ENCODE peak calls at places on chromosomes 11 and 22, in four cellular contexts. One of them, this sample, is unnamed.

GRCh38 chr11:18618341-18619025 is 15.7 kb downstream of the SPTY2D1 start:
- DNase-seq in thyroid gland: no peak
- DNase-seq in gastrocnemius medialis: no peak
- DNase-seq in transverse colon: no peak
- DNase-seq in this sample: no peak

GRCh38 chr11:134517621-134518293 is 105.7 kb upstream of the B3GAT1 start:
- DNase-seq in thyroid gland: no peak
- DNase-seq in gastrocnemius medialis: no peak
- DNase-seq in transverse colon: peak; percentile 10
- DNase-seq in this sample: no peak

GRCh38 chr11:43212279-43212678 is 99.5 kb upstream of the API5 start:
- DNase-seq in gastrocnemius medialis: no peak
- DNase-seq in thyroid gland: no peak
- DNase-seq in transverse colon: no peak
- DNase-seq in this sample: no peak

GRCh38 chr22:45671783-45672563 is at the start of gene ATXN10:
- DNase-seq in thyroid gland: peak; percentile 72
- DNase-seq in gastrocnemius medialis: peak; percentile 19
- DNase-seq in transverse colon: peak; percentile 56
- DNase-seq in this sample: peak; percentile 32

GRCh38 chr11:62880231-62880802 is 379 bp upstream of the SLC3A2 start:
- DNase-seq in gastrocnemius medialis: no peak
- DNase-seq in thyroid gland: peak; percentile 88
- DNase-seq in transverse colon: no peak
- DNase-seq in this sample: no peak

GRCh38 chr22:35064664-35065063 is 1.3 kb upstream of the ISX start:
- DNase-seq in gastrocnemius medialis: no peak
- DNase-seq in thyroid gland: no peak
- DNase-seq in transverse colon: peak; percentile 22
- DNase-seq in this sample: peak; percentile 34

GRCh38 chr11:705646-706438 is at the start of gene EPS8L2:
- DNase-seq in thyroid gland: peak; percentile 73
- DNase-seq in gastrocnemius medialis: no peak
- DNase-seq in transverse colon: peak; percentile 89
- DNase-seq in this sample: no peak

GRCh38 chr11:112321521-112322172 is 61.0 kb upstream of the PLET1 start:
- DNase-seq in gastrocnemius medialis: peak; percentile 22
- DNase-seq in thyroid gland: peak; percentile 95
- DNase-seq in transverse colon: peak; percentile 84
- DNase-seq in this sample: peak; percentile 73

GRCh38 chr11:79564288-79564925 is 123.6 kb upstream of the TENM4 start:
- DNase-seq in thyroid gland: peak; percentile 85
- DNase-seq in transverse colon: no peak
- DNase-seq in gastrocnemius medialis: no peak
- DNase-seq in this sample: no peak

GRCh38 chr11:107683807-107684206 is 28.0 kb downstream of the SLN start:
- DNase-seq in thyroid gland: no peak
- DNase-seq in transverse colon: no peak
- DNase-seq in gastrocnemius medialis: no peak
- DNase-seq in this sample: no peak

GRCh38 chr22:35567794-35568193 is 27.2 kb downstream of the RASD2 start:
- DNase-seq in gastrocnemius medialis: no peak
- DNase-seq in transverse colon: no peak
- DNase-seq in thyroid gland: no peak
- DNase-seq in this sample: no peak

GRCh38 chr22:21919526-21920307 is 32.9 kb downstream of the PPM1F start:
- DNase-seq in thyroid gland: no peak
- DNase-seq in transverse colon: no peak
- DNase-seq in gastrocnemius medialis: no peak
- DNase-seq in this sample: no peak

GRCh38 chr11:110866081-110866480 is 153.8 kb upstream of the ARHGAP20 start:
- DNase-seq in gastrocnemius medialis: no peak
- DNase-seq in transverse colon: no peak
- DNase-seq in thyroid gland: no peak
- DNase-seq in this sample: no peak

GRCh38 chr22:27149886-27150529 is 492.6 kb downstream of the MIAT start:
- DNase-seq in thyroid gland: no peak
- DNase-seq in gastrocnemius medialis: no peak
- DNase-seq in transverse colon: no peak
- DNase-seq in this sample: no peak

GRCh38 chr11:92225206-92225562 is 566 bp downstream of the FAT3 start:
- DNase-seq in thyroid gland: no peak
- DNase-seq in gastrocnemius medialis: no peak
- DNase-seq in transverse colon: no peak
- DNase-seq in this sample: no peak

GRCh38 chr11:46529086-46529905 is 64.5 kb downstream of the AMBRA1 start:
- DNase-seq in transverse colon: peak; percentile 70
- DNase-seq in gastrocnemius medialis: peak; percentile 25
- DNase-seq in thyroid gland: peak; percentile 59
- DNase-seq in this sample: peak; percentile 60

GRCh38 chr22:42475122-42475521 is 42.9 kb upstream of the NFAM1 start:
- DNase-seq in thyroid gland: no peak
- DNase-seq in gastrocnemius medialis: no peak
- DNase-seq in transverse colon: no peak
- DNase-seq in this sample: no peak

GRCh38 chr11:117868088-117868487 is 8.4 kb downstream of the FXYD6 start:
- DNase-seq in gastrocnemius medialis: no peak
- DNase-seq in transverse colon: no peak
- DNase-seq in thyroid gland: no peak
- DNase-seq in this sample: no peak

GRCh38 chr11:68430801-68431200 is 29.8 kb upstream of the PPP6R3 start:
- DNase-seq in transverse colon: peak; percentile 73
- DNase-seq in thyroid gland: peak; percentile 31
- DNase-seq in gastrocnemius medialis: no peak
- DNase-seq in this sample: no peak

GRCh38 chr11:44112083-44112865 is 16.8 kb downstream of the EXT2 start:
- DNase-seq in transverse colon: no peak
- DNase-seq in thyroid gland: no peak
- DNase-seq in gastrocnemius medialis: peak; percentile 33
- DNase-seq in this sample: no peak

GRCh38 chr22:48780597-48781277 is 1046.9 kb downstream of the BRD1 start:
- DNase-seq in thyroid gland: no peak
- DNase-seq in transverse colon: no peak
- DNase-seq in gastrocnemius medialis: no peak
- DNase-seq in this sample: peak; percentile 40

GRCh38 chr11:34151166-34151565 is 45.7 kb downstream of the NAT10 start:
- DNase-seq in transverse colon: no peak
- DNase-seq in thyroid gland: no peak
- DNase-seq in gastrocnemius medialis: no peak
- DNase-seq in this sample: no peak

DNA sequence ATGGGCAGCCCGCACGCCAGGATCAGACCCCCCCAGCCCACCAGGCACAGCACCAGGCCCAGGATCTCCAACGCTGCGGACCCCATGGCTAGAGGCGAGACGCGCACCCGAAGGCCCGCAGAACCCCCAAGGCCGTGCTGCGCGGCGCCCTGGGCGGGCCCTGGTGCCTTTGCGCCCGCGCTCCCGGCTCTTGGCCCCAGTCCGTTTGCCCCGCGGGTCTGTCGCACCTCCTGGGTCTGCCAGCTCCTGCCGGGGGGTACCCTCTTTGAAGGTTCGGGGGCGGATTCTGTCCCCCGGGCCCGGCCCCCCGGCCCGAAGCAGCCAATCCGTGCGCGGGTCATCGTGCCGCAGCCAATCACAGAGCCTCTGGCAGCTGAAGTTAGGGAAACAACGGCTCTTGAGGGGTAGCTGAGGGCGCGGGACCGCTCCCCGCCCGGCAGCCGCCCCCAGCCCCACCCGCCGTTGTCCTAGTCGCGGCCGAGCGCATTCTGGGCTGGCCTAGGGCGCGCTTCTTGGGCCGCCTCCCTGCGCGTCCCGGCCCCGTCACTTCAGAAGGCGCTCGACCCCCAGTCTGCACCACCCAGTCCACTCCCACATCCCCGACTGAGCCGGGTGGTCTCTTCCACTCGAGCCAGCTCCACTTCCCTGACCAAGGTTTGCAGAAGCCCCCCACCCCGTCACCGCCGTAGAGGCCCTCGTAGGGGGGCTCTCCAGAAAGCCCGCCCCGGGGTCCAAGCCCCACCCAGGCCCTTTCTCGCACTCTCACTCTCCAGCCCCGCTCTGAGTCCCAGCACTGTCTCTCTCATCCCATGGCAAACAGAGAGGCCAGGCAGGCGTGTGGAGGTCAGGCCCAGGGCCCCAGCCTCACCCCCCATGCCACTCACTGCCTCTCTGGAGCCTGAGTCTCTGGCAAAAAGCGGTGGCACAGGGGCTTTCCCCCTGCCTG is at the start of gene CLDN5:
- DNase-seq in thyroid gland: peak; percentile 30
- DNase-seq in gastrocnemius medialis: no peak
- DNase-seq in transverse colon: no peak
- DNase-seq in this sample: no peak
- TF ChIP-seq POLR2A in thyroid gland: peak; percentile 62
- TF ChIP-seq POLR2A in gastrocnemius medialis: peak; percentile 82
- TF ChIP-seq POLR2A in transverse colon: peak; percentile 36
- TF ChIP-seq POLR2A in this sample: no peak

DNA sequence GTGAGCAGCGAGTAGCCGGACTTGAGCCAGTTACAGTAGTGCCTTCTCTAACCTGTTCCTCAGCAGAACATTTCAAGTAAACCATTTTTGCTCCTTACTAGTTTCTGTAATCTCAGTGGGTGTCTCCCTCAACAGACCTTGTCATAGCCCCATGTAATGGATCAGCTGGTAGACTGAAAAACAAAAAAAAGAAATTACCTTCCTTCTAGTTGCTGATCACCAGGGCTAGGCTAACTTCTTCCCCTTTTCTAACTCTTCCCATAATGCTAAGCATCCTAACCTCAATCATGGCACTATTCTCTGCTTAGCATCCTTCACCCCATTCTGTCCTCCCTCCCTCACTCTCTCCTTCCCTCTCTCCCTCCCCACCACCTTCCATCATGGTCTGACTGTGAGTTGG is 35.8 kb upstream of the CBX6 start:
- DNase-seq in transverse colon: no peak
- DNase-seq in gastrocnemius medialis: no peak
- DNase-seq in thyroid gland: no peak
- DNase-seq in this sample: no peak
- TF ChIP-seq CTCF in transverse colon: no peak
- TF ChIP-seq CTCF in gastrocnemius medialis: no peak
- TF ChIP-seq CTCF in thyroid gland: no peak
- TF ChIP-seq CTCF in this sample: no peak

DNA sequence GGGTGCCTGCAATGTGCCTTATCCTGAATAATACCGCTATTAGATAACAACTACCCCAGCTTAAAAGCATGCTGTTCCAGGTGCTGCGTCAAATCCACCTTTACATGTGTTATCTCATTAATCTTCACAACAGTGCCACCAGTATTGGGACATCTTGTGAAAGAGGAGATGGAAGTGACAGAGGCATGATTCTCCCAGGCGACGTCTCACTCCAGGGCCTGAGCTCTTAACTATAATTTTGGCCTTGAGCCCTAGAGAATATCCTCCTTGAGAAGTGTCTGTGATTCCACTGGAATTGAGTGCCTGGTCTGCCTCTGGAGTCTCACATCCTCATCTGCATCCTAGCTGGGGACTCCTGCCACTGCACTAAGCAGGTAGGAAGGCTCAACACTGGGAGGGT is 43.8 kb downstream of the RPL27A start:
- DNase-seq in thyroid gland: no peak
- DNase-seq in gastrocnemius medialis: no peak
- DNase-seq in transverse colon: no peak
- DNase-seq in this sample: no peak
- H3K4me3 ChIP-seq in thyroid gland: no peak overlapping the region
- H3K4me3 ChIP-seq in gastrocnemius medialis: no peak overlapping the region
- H3K4me3 ChIP-seq in transverse colon: no peak overlapping the region
- H3K4me3 ChIP-seq in this sample: no peak overlapping the region

DNA sequence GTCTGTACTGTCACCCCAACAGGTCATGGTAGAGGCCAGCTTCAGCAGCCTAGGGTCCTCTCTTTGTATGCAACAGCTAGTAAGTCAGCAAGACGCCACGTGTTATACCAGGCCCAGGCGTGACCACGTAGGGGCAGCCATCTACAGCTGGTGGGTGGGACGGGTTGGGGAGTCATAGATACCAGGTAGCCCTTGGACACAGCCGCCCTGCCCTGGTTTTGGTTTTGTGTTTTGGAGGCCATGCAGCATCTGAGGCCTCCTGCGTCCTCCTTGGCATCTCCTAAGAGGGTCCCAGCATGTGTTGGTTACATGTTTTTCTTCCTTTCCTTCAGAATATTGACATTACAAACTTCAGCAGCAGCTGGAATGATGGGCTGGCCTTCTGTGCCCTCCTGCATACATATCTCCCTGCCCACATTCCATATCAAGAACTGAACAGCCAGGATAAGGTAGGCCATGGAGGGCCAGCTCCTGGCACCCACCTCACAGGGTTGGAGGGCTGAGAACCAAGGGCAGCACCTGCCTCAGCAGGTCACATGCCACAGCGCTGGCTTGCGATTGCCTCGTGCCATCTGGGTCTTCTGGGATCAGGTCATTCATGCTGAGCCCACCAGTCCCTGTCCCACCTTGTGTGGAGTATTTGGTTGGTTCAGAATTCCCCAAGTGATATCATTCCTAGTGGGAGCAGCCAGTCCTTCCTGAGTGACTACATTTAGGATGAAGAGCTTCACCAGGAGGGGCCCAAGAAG is 16.0 kb upstream of the ADORA2A start:
- DNase-seq in thyroid gland: no peak
- DNase-seq in gastrocnemius medialis: no peak
- DNase-seq in transverse colon: no peak
- DNase-seq in this sample: no peak
- TF ChIP-seq POLR2A in thyroid gland: no peak
- TF ChIP-seq POLR2A in gastrocnemius medialis: no peak
- TF ChIP-seq POLR2A in transverse colon: no peak
- TF ChIP-seq POLR2A in this sample: no peak

GRCh38 chr11:65246506-65246905 is 15.3 kb upstream of the POLA2 start:
- DNase-seq in thyroid gland: peak; percentile 82
- DNase-seq in transverse colon: no peak
- DNase-seq in gastrocnemius medialis: no peak
- DNase-seq in this sample: no peak
- TF ChIP-seq CTCF in thyroid gland: no peak
- TF ChIP-seq CTCF in transverse colon: no peak
- TF ChIP-seq CTCF in gastrocnemius medialis: no peak
- TF ChIP-seq CTCF in this sample: no peak

GRCh38 chr11:60925685-60926267 is 1.5 kb downstream of the TMEM132A start:
- DNase-seq in thyroid gland: no peak
- DNase-seq in transverse colon: no peak
- DNase-seq in gastrocnemius medialis: no peak
- DNase-seq in this sample: no peak
- H3K4me3 ChIP-seq in thyroid gland: no peak overlapping the region
- H3K4me3 ChIP-seq in transverse colon: no peak overlapping the region
- H3K4me3 ChIP-seq in gastrocnemius medialis: no peak overlapping the region
- H3K4me3 ChIP-seq in this sample: no peak overlapping the region

GRCh38 chr11:65895482-65895981 is 4.7 kb downstream of the FOSL1 start:
- DNase-seq in thyroid gland: no peak
- DNase-seq in gastrocnemius medialis: no peak
- DNase-seq in transverse colon: no peak
- DNase-seq in this sample: no peak
- TF ChIP-seq POLR2A in thyroid gland: no peak
- TF ChIP-seq POLR2A in gastrocnemius medialis: no peak
- TF ChIP-seq POLR2A in transverse colon: no peak
- TF ChIP-seq POLR2A in this sample: no peak